ENCODE peak calls at places on chromosomes 5 and 9, in seven cellular contexts. V, S, Q, M, Z, O and I are unnamed samples.

GRCh38 chr9:79060726-79061125 is 511.0 kb upstream of the TLE4 start:
- DNase-seq in V (no peak), S (no peak), Q (peak; percentile 14), M (no peak), Z (no peak), O (no peak), I (no peak)

GRCh38 chr5:37308796-37309195 is 59.6 kb upstream of the CPLANE1 start:
- DNase-seq in V (no peak), S (no peak), Q (no peak), M (no peak), Z (no peak), O (no peak), I (no peak)

GRCh38 chr9:105064248-105065118 is 136.5 kb upstream of the ABCA1 start:
- DNase-seq in V (peak; percentile 98), S (no peak), Q (peak; percentile 94), M (peak; percentile 97), Z (no peak), O (peak; percentile 53), I (no peak)

GRCh38 chr9:89474939-89475338 is 23.0 kb downstream of the SEMA4D start:
- DNase-seq in V (no peak), S (no peak), Q (no peak), M (no peak), Z (no peak), O (no peak), I (no peak)

GRCh38 chr9:23683021-23683431 is 143.0 kb downstream of the ELAVL2 start:
- DNase-seq in V (peak; percentile 56), S (no peak), Q (no peak), M (no peak), Z (no peak), O (no peak), I (no peak)

GRCh38 chr9:129197978-129198736 is 20.1 kb upstream of the IER5L start:
- DNase-seq in V (no peak), S (no peak), Q (peak; percentile 68), M (no peak), Z (no peak), O (peak; percentile 6), I (no peak)

GRCh38 chr5:107893642-107894041 is 222.9 kb upstream of the EFNA5 start:
- DNase-seq in V (no peak), S (no peak), Q (peak; percentile 58), M (peak; percentile 63), Z (no peak), O (no peak), I (no peak)

GRCh38 chr5:126744842-126745241 is 32.1 kb upstream of the LMNB1 start:
- DNase-seq in V (no peak), S (no peak), Q (no peak), M (no peak), Z (no peak), O (no peak), I (no peak)

GRCh38 chr5:51326844-51327243 is 56.4 kb upstream of the ISL1 start:
- DNase-seq in V (no peak), S (no peak), Q (no peak), M (no peak), Z (no peak), O (no peak), I (no peak)

GRCh38 chr5:6187501-6187900 is 190.8 kb downstream of the MED10 start:
- DNase-seq in V (no peak), S (no peak), Q (no peak), M (no peak), Z (no peak), O (no peak), I (no peak)

GRCh38 chr5:63164339-63164738 is 585.7 kb downstream of the LRRC70 start:
- DNase-seq in V (no peak), S (no peak), Q (no peak), M (no peak), Z (no peak), O (no peak), I (no peak)